ENCODE peak calls at places on chromosomes 12 and 14, in eight cellular contexts. O is GM13976, A is colonic mucosa, T is PC-9, V is ovary, J is PC-3, D is nephron progenitor cell, H is choroid plexus epithelial cell. Y is an unnamed sample.
A peak's percentile ranks its signal among the peaks of the same experiment; 100 is the strongest.

GRCh38 chr14:31582286-31582691 is 21.1 kb downstream of the NUBPL start:
- DNase-seq in T (no peak), A (no peak), D (no peak), J (no peak), V (peak; percentile 64), H (peak; percentile 81), O (no peak), Y (no peak)

GRCh38 chr12:15179672-15180071 is 41.5 kb downstream of the RERG start:
- DNase-seq in J (no peak), V (peak; percentile 70), T (no peak), O (no peak), A (no peak), H (peak; percentile 72), D (no peak), Y (no peak)

GRCh38 chr12:54329756-54330155 is 4.8 kb downstream of the COPZ1 start:
- DNase-seq in V (no peak), H (no peak), A (no peak), T (no peak), J (no peak), O (no peak), D (peak; percentile 57), Y (no peak)

GRCh38 chr14:27862684-27863083 is 903.9 kb upstream of the FOXG1 start:
- DNase-seq in V (no peak), H (no peak), T (no peak), J (no peak), A (no peak), O (no peak), D (no peak), Y (no peak)

GRCh38 chr14:95340201-95340697 is 20.5 kb upstream of the CLMN start:
- DNase-seq in O (no peak), V (no peak), D (no peak), A (peak; percentile 95), H (no peak), J (no peak), T (no peak), Y (no peak)

GRCh38 chr14:71491925-71492324 is 440.3 kb upstream of the RGS6 start:
- DNase-seq in H (no peak), V (no peak), J (no peak), T (no peak), D (no peak), A (no peak), O (no peak), Y (no peak)

GRCh38 chr12:38392584-38393144 is 76.1 kb downstream of the ALG10B start:
- DNase-seq in J (peak; percentile 97), H (peak; percentile 34), D (no peak), A (no peak), O (no peak), V (no peak), T (peak; percentile 67), Y (no peak)

GRCh38 chr12:126936181-126936851 is 1330.7 kb upstream of the TMEM132C start:
- DNase-seq in V (no peak), O (no peak), T (peak; percentile 72), A (no peak), J (peak; percentile 86), D (no peak), H (no peak), Y (no peak)

GRCh38 chr12:103314786-103315185 is 181.0 kb downstream of the C12orf42 start:
- DNase-seq in V (no peak), H (no peak), D (no peak), O (no peak), J (no peak), A (no peak), T (no peak), Y (no peak)

GRCh38 chr14:92997343-92998061 is 74.6 kb downstream of the CHGA start:
- DNase-seq in V (no peak), A (no peak), D (no peak), J (no peak), O (no peak), T (no peak), H (no peak), Y (no peak)

GRCh38 chr14:22391908-22392307 is 197.1 kb downstream of the DAD1 start:
- DNase-seq in T (peak; percentile 43), J (peak; percentile 85), A (peak; percentile 57), V (peak; percentile 43), O (peak; percentile 70), H (peak; percentile 90), D (peak; percentile 51), Y (peak; percentile 59)

GRCh38 chr14:102586420-102587119 is 5.9 kb upstream of the RCOR1 start:
- DNase-seq in J (no peak), H (no peak), T (no peak), D (no peak), O (no peak), V (no peak), A (no peak), Y (no peak)

GRCh38 chr12:115251727-115252126 is 567.8 kb upstream of the TBX3 start:
- DNase-seq in O (no peak), J (no peak), V (no peak), A (no peak), H (peak; percentile 14), D (no peak), T (no peak), Y (no peak)

GRCh38 chr12:40033260-40033649 is 72.6 kb downstream of the SLC2A13 start:
- DNase-seq in H (no peak), O (no peak), V (no peak), A (peak; percentile 43), D (no peak), J (no peak), T (no peak), Y (no peak)

GRCh38 chr12:63826002-63826585 is 18.4 kb upstream of the SRGAP1 start:
- DNase-seq in J (peak; percentile 80), A (no peak), D (no peak), H (peak; percentile 89), V (peak; percentile 27), O (peak; percentile 57), T (no peak), Y (no peak)

GRCh38 chr14:101977311-101978071 is 13.1 kb downstream of the DYNC1H1 start:
- DNase-seq in V (no peak), H (peak; percentile 54), J (peak; percentile 12), O (no peak), T (no peak), A (no peak), D (no peak), Y (no peak)

GRCh38 chr14:23829736-23830474 is 123.7 kb upstream of the DHRS4 start:
- DNase-seq in T (peak; percentile 50), J (peak; percentile 96), V (peak; percentile 41), D (no peak), O (no peak), H (peak; percentile 95), A (peak; percentile 66), Y (no peak)

GRCh38 chr14:101060171-101060601 is 156.7 kb upstream of the RTL1 start:
- DNase-seq in V (no peak), H (no peak), J (no peak), O (no peak), A (no peak), D (no peak), T (no peak), Y (no peak)

GRCh38 chr14:46818147-46818546 is 166.6 kb upstream of the RPL10L start:
- DNase-seq in O (no peak), H (no peak), A (no peak), D (no peak), V (no peak), J (no peak), T (no peak), Y (no peak)

GRCh38 chr14:39998114-39998513 is 565.9 kb upstream of the FBXO33 start:
- DNase-seq in J (no peak), H (no peak), V (no peak), D (no peak), O (no peak), T (no peak), A (no peak), Y (no peak)

GRCh38 chr12:63882844-63883243 is 38.3 kb downstream of the SRGAP1 start:
- DNase-seq in J (no peak), T (no peak), O (no peak), D (peak; percentile 47), A (no peak), H (peak; percentile 74), V (no peak), Y (no peak)

GRCh38 chr12:94073441-94074051 is 74.8 kb upstream of the PLXNC1 start:
- DNase-seq in J (no peak), T (no peak), H (peak; percentile 37), V (no peak), A (no peak), O (no peak), D (no peak), Y (no peak)

GRCh38 chr12:89618113-89618862 is 90.3 kb downstream of the ATP2B1 start:
- DNase-seq in O (no peak), A (no peak), V (no peak), D (no peak), T (no peak), H (peak; percentile 22), J (no peak), Y (no peak)
- TF ChIP-seq CTCF in O (no peak), A (no peak), V (no peak), D (no peak), T (no peak), H (peak; percentile 10), J (no peak), Y (no peak)

DNA sequence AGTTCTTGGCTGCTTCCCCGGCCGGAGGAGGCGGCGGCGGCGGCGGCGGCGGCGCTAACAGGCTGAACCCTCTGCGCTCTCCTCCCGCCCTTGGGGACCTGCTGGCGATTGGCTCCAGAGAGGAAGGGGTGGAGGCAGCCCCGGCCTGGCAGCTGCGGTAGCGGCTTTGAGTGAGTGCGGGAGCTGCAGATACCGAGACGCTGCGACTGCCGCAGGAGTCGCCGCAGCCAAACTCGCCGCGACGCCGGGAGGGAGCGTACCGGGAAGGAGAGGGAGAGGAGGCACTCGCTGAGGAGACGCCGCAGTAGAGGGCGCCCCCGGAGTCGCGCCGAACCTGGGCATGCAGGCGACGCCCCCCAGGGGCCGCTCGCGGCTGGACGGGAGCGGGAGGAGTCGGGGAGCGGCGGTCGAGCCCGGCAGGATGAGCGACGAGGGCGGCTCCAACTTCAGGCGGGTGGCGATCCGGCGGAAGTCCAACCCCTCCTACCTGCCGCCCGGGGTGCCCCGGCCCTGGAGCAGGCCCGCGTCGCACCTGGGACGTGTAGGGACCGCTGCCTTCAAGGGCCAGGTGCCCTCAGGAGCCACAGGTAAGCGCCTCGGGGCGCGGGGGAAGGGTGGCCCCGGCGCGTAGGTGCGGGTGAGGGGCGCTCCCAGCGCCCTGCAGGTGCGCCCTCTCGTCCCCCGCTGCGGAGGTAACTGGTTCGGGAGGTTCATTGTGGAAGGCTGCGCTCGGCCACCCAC is at the start of gene FGD4:
- DNase-seq in O (peak; percentile 86), D (peak; percentile 87), T (peak; percentile 94), J (peak; percentile 81), H (peak; percentile 85), A (peak; percentile 90), V (peak; percentile 77), Y (peak; percentile 81)
- TF ChIP-seq CTCF in O (peak; percentile 31), D (peak; percentile 41), T (peak; percentile 55), J (peak; percentile 45), H (peak; percentile 41), A (peak; percentile 10), V (peak; percentile 61), Y (peak; percentile 43)

GRCh38 chr14:56309198-56309597 is 191.0 kb downstream of the PELI2 start:
- DNase-seq in D (no peak), O (no peak), V (no peak), J (no peak), A (no peak), H (no peak), T (no peak), Y (no peak)

GRCh38 chr14:56310643-56311042 is 192.4 kb downstream of the PELI2 start:
- DNase-seq in D (no peak), O (no peak), H (peak; percentile 62), A (no peak), J (no peak), V (peak; percentile 27), T (no peak), Y (no peak)
- TF ChIP-seq CTCF in D (no peak), O (no peak), H (no peak), A (no peak), J (no peak), V (no peak), T (no peak), Y (no peak)

GRCh38 chr12:5511644-5512584 is 80.0 kb downstream of the NTF3 start:
- DNase-seq in O (peak; percentile 40), J (peak; percentile 6), D (peak; percentile 58), H (peak; percentile 6), T (no peak), V (peak; percentile 79), A (peak; percentile 52), Y (peak; percentile 47)
- TF ChIP-seq CTCF in O (no peak), J (peak; percentile 48), D (peak; percentile 42), H (peak; percentile 48), T (peak; percentile 47), V (peak; percentile 26), A (peak; percentile 36), Y (peak; percentile 55)

Y was measured in endothelial cell.